ENCODE peak calls at places on chromosomes 6 and 20, in eight cellular contexts. One of them, this sample, is unnamed. For H3K36me3, the result is how much of the 10 kb centered on the place peaks cover.

GRCh38 chr6:89058627-89059026 is 21.9 kb upstream of the PNRC1 start:
- DNase-seq in fibroblast of lung: no peak
- DNase-seq in psoas muscle: no peak
- DNase-seq in CD8-positive, alpha-beta T cell: no peak
- DNase-seq in HAP-1: no peak
- DNase-seq in MG63: no peak
- DNase-seq in cardiac muscle cell: no peak
- DNase-seq in heart left ventricle: no peak
- DNase-seq in this sample: no peak

GRCh38 chr6:2760882-2761842 is 4.0 kb upstream of the WRNIP1 start:
- DNase-seq in MG63: no peak
- DNase-seq in psoas muscle: no peak
- DNase-seq in heart left ventricle: no peak
- DNase-seq in HAP-1: no peak
- DNase-seq in cardiac muscle cell: no peak
- DNase-seq in CD8-positive, alpha-beta T cell: no peak
- DNase-seq in fibroblast of lung: no peak
- DNase-seq in this sample: no peak

GRCh38 chr20:4006640-4007039 is 8.7 kb downstream of the RNF24 start:
- DNase-seq in fibroblast of lung: peak
- DNase-seq in heart left ventricle: peak
- DNase-seq in MG63: peak
- DNase-seq in cardiac muscle cell: no peak
- DNase-seq in HAP-1: no peak
- DNase-seq in psoas muscle: peak
- DNase-seq in CD8-positive, alpha-beta T cell: no peak
- DNase-seq in this sample: no peak

GRCh38 chr20:38723982-38724602 is at the start of gene SLC32A1:
- DNase-seq in HAP-1: no peak
- DNase-seq in CD8-positive, alpha-beta T cell: no peak
- DNase-seq in MG63: no peak
- DNase-seq in cardiac muscle cell: no peak
- DNase-seq in heart left ventricle: no peak
- DNase-seq in psoas muscle: no peak
- DNase-seq in fibroblast of lung: no peak
- DNase-seq in this sample: no peak

GRCh38 chr20:1761116-1761515 is 103.5 kb upstream of the SIRPG start:
- DNase-seq in fibroblast of lung: peak
- DNase-seq in heart left ventricle: no peak
- DNase-seq in HAP-1: no peak
- DNase-seq in cardiac muscle cell: no peak
- DNase-seq in MG63: peak
- DNase-seq in psoas muscle: no peak
- DNase-seq in CD8-positive, alpha-beta T cell: no peak
- DNase-seq in this sample: no peak

GRCh38 chr6:38113810-38114577 is 294.5 kb downstream of the ZFAND3 start:
- DNase-seq in MG63: no peak
- DNase-seq in cardiac muscle cell: no peak
- DNase-seq in heart left ventricle: no peak
- DNase-seq in CD8-positive, alpha-beta T cell: no peak
- DNase-seq in HAP-1: no peak
- DNase-seq in psoas muscle: no peak
- DNase-seq in fibroblast of lung: no peak
- DNase-seq in this sample: no peak

GRCh38 chr20:58709703-58710039 is 17.1 kb downstream of the NPEPL1 start:
- DNase-seq in heart left ventricle: no peak
- DNase-seq in MG63: no peak
- DNase-seq in cardiac muscle cell: no peak
- DNase-seq in HAP-1: no peak
- DNase-seq in fibroblast of lung: no peak
- DNase-seq in psoas muscle: no peak
- DNase-seq in CD8-positive, alpha-beta T cell: no peak
- DNase-seq in this sample: no peak

GRCh38 chr6:39887692-39888450 is 46.4 kb downstream of the MOCS1 start:
- DNase-seq in psoas muscle: peak
- DNase-seq in fibroblast of lung: peak
- DNase-seq in cardiac muscle cell: peak
- DNase-seq in MG63: peak
- DNase-seq in CD8-positive, alpha-beta T cell: no peak
- DNase-seq in heart left ventricle: peak
- DNase-seq in HAP-1: no peak
- DNase-seq in this sample: no peak

GRCh38 chr6:39021041-39021440 is 27.5 kb upstream of the GLP1R start:
- DNase-seq in fibroblast of lung: no peak
- DNase-seq in HAP-1: no peak
- DNase-seq in heart left ventricle: no peak
- DNase-seq in MG63: no peak
- DNase-seq in cardiac muscle cell: no peak
- DNase-seq in psoas muscle: no peak
- DNase-seq in CD8-positive, alpha-beta T cell: no peak
- DNase-seq in this sample: no peak

GRCh38 chr6:170438402-170438753 is 114.7 kb downstream of the PSMB1 start:
- DNase-seq in cardiac muscle cell: peak
- DNase-seq in heart left ventricle: peak
- DNase-seq in fibroblast of lung: peak
- DNase-seq in CD8-positive, alpha-beta T cell: no peak
- DNase-seq in psoas muscle: peak
- DNase-seq in HAP-1: peak
- DNase-seq in MG63: peak
- DNase-seq in this sample: no peak

GRCh38 chr6:136962661-136963060 is 40.6 kb downstream of the SLC35D3 start:
- DNase-seq in CD8-positive, alpha-beta T cell: no peak
- DNase-seq in HAP-1: peak
- DNase-seq in fibroblast of lung: no peak
- DNase-seq in MG63: no peak
- DNase-seq in cardiac muscle cell: peak
- DNase-seq in heart left ventricle: no peak
- DNase-seq in psoas muscle: no peak
- DNase-seq in this sample: no peak

GRCh38 chr6:6825153-6825847 is 236.8 kb downstream of the LY86 start:
- DNase-seq in psoas muscle: peak
- DNase-seq in heart left ventricle: no peak
- DNase-seq in HAP-1: no peak
- DNase-seq in cardiac muscle cell: no peak
- DNase-seq in fibroblast of lung: no peak
- DNase-seq in CD8-positive, alpha-beta T cell: no peak
- DNase-seq in MG63: no peak
- DNase-seq in this sample: no peak

GRCh38 chr6:135360222-135360621 is 137.3 kb downstream of the AHI1 start:
- DNase-seq in heart left ventricle: no peak
- DNase-seq in fibroblast of lung: no peak
- DNase-seq in HAP-1: no peak
- DNase-seq in MG63: no peak
- DNase-seq in cardiac muscle cell: no peak
- DNase-seq in psoas muscle: no peak
- DNase-seq in CD8-positive, alpha-beta T cell: no peak
- DNase-seq in this sample: no peak

GRCh38 chr6:95576218-95576617 is 1.1 kb upstream of the MANEA start:
- DNase-seq in MG63: no peak
- DNase-seq in psoas muscle: no peak
- DNase-seq in fibroblast of lung: no peak
- DNase-seq in CD8-positive, alpha-beta T cell: no peak
- DNase-seq in cardiac muscle cell: no peak
- DNase-seq in HAP-1: no peak
- DNase-seq in heart left ventricle: no peak
- DNase-seq in this sample: no peak

GRCh38 chr6:135281227-135281626 is 100.1 kb downstream of the MYB start:
- DNase-seq in psoas muscle: no peak
- DNase-seq in fibroblast of lung: no peak
- DNase-seq in CD8-positive, alpha-beta T cell: no peak
- DNase-seq in cardiac muscle cell: no peak
- DNase-seq in heart left ventricle: no peak
- DNase-seq in MG63: no peak
- DNase-seq in HAP-1: no peak
- DNase-seq in this sample: no peak

GRCh38 chr6:9647043-9647520 is 767.8 kb downstream of the TFAP2A start:
- DNase-seq in heart left ventricle: no peak
- DNase-seq in MG63: no peak
- DNase-seq in cardiac muscle cell: no peak
- DNase-seq in fibroblast of lung: peak
- DNase-seq in HAP-1: no peak
- DNase-seq in CD8-positive, alpha-beta T cell: no peak
- DNase-seq in psoas muscle: no peak
- DNase-seq in this sample: no peak

GRCh38 chr6:89580997-89581666 is 57.4 kb downstream of the LYRM2 start:
- DNase-seq in heart left ventricle: no peak
- DNase-seq in HAP-1: no peak
- DNase-seq in fibroblast of lung: no peak
- DNase-seq in CD8-positive, alpha-beta T cell: no peak
- DNase-seq in MG63: no peak
- DNase-seq in psoas muscle: no peak
- DNase-seq in cardiac muscle cell: no peak
- DNase-seq in this sample: no peak

GRCh38 chr20:37185681-37186080 is 6.3 kb upstream of the MROH8 start:
- DNase-seq in fibroblast of lung: no peak
- DNase-seq in MG63: no peak
- DNase-seq in CD8-positive, alpha-beta T cell: no peak
- DNase-seq in heart left ventricle: no peak
- DNase-seq in psoas muscle: no peak
- DNase-seq in cardiac muscle cell: no peak
- DNase-seq in HAP-1: no peak
- DNase-seq in this sample: no peak
- H3K36me3 ChIP-seq in fibroblast of lung: under half
- H3K36me3 ChIP-seq in MG63: half or more
- H3K36me3 ChIP-seq in CD8-positive, alpha-beta T cell: under half
- H3K36me3 ChIP-seq in heart left ventricle: under half
- H3K36me3 ChIP-seq in psoas muscle: under half
- H3K36me3 ChIP-seq in cardiac muscle cell: under half
- H3K36me3 ChIP-seq in HAP-1: half or more
- H3K36me3 ChIP-seq in this sample: under half

DNA sequence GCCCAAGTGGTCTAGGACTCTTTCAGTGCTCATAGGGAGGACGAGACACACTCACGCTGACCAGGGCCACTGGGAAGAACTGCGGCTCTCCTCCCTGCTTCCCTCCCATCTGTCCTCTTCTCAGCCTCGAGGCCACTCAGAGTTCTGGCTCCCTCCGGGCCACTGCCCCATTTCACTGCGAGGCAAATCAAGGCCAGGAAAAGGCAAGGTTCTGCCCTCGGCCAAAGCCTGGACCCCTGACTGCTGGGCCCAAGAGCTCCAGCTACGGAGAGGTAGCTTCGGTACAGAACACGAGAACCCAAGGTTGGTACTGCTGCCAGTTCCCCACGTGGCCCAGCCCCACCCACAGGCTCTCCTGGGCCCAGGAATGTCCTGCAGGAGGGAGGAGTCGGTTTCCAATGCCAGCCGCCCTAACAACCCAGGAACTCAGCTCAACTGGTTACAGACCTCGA is 14.7 kb downstream of the PI16 start:
- DNase-seq in fibroblast of lung: no peak
- DNase-seq in cardiac muscle cell: no peak
- DNase-seq in heart left ventricle: no peak
- DNase-seq in HAP-1: no peak
- DNase-seq in psoas muscle: no peak
- DNase-seq in MG63: no peak
- DNase-seq in CD8-positive, alpha-beta T cell: no peak
- DNase-seq in this sample: no peak
- H3K36me3 ChIP-seq in fibroblast of lung: under half
- H3K36me3 ChIP-seq in cardiac muscle cell: under half
- H3K36me3 ChIP-seq in heart left ventricle: under half
- H3K36me3 ChIP-seq in HAP-1: half or more
- H3K36me3 ChIP-seq in psoas muscle: half or more
- H3K36me3 ChIP-seq in MG63: half or more
- H3K36me3 ChIP-seq in CD8-positive, alpha-beta T cell: half or more
- H3K36me3 ChIP-seq in this sample: half or more

GRCh38 chr20:50583422-50584150 is 73.4 kb downstream of the PTPN1 start:
- DNase-seq in cardiac muscle cell: no peak
- DNase-seq in fibroblast of lung: no peak
- DNase-seq in CD8-positive, alpha-beta T cell: no peak
- DNase-seq in heart left ventricle: no peak
- DNase-seq in MG63: no peak
- DNase-seq in HAP-1: no peak
- DNase-seq in psoas muscle: no peak
- DNase-seq in this sample: no peak
- H3K36me3 ChIP-seq in cardiac muscle cell: under half
- H3K36me3 ChIP-seq in fibroblast of lung: under half
- H3K36me3 ChIP-seq in CD8-positive, alpha-beta T cell: half or more
- H3K36me3 ChIP-seq in heart left ventricle: under half
- H3K36me3 ChIP-seq in MG63: half or more
- H3K36me3 ChIP-seq in HAP-1: under half
- H3K36me3 ChIP-seq in psoas muscle: half or more
- H3K36me3 ChIP-seq in this sample: half or more

GRCh38 chr6:33443619-33444504 is 10.5 kb upstream of the ZBTB9 start:
- DNase-seq in CD8-positive, alpha-beta T cell: no peak
- DNase-seq in psoas muscle: no peak
- DNase-seq in fibroblast of lung: no peak
- DNase-seq in HAP-1: no peak
- DNase-seq in cardiac muscle cell: no peak
- DNase-seq in MG63: no peak
- DNase-seq in heart left ventricle: no peak
- DNase-seq in this sample: no peak
- H3K36me3 ChIP-seq in CD8-positive, alpha-beta T cell: under half
- H3K36me3 ChIP-seq in psoas muscle: under half
- H3K36me3 ChIP-seq in fibroblast of lung: under half
- H3K36me3 ChIP-seq in HAP-1: under half
- H3K36me3 ChIP-seq in cardiac muscle cell: under half
- H3K36me3 ChIP-seq in MG63: under half
- H3K36me3 ChIP-seq in heart left ventricle: under half
- H3K36me3 ChIP-seq in this sample: under half

DNA sequence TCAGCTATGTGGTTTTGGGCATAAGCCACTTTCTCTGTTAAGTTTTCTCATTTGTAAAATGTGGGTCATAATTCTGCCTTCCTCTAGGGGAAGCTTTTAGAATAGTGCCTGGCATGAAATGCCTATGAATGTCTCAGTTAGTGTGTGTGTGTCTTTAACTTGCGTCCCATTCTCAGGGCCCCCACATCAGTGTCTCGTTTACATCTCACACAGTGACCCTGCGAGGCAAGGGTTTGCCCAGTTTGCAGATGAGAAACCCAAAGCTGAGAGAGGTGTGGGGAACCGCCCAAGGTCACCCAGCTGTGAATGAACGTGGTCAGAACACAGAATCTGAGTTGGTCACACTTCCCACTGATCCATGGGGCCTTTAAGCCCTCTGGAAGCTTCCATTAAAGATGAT is 14.1 kb downstream of the DYNLRB1 start:
- DNase-seq in cardiac muscle cell: no peak
- DNase-seq in fibroblast of lung: no peak
- DNase-seq in psoas muscle: no peak
- DNase-seq in MG63: no peak
- DNase-seq in HAP-1: no peak
- DNase-seq in CD8-positive, alpha-beta T cell: no peak
- DNase-seq in heart left ventricle: no peak
- DNase-seq in this sample: no peak
- H3K36me3 ChIP-seq in cardiac muscle cell: under half
- H3K36me3 ChIP-seq in fibroblast of lung: under half
- H3K36me3 ChIP-seq in psoas muscle: half or more
- H3K36me3 ChIP-seq in MG63: half or more
- H3K36me3 ChIP-seq in HAP-1: half or more
- H3K36me3 ChIP-seq in CD8-positive, alpha-beta T cell: half or more
- H3K36me3 ChIP-seq in heart left ventricle: under half
- H3K36me3 ChIP-seq in this sample: half or more